ENCODE peak calls at places on chromosome 4, in nine cellular contexts. One of them, this sample, is unnamed. For H3K4me1, the result is how much of the 10 kb centered on the place peaks cover.

GRCh38 chr4:74189331-74190043 is 31.6 kb downstream of the MTHFD2L start:
- DNase-seq in OCI-LY7: peak
- DNase-seq in heart right ventricle: no peak
- DNase-seq in stomach: no peak
- DNase-seq in tibial nerve: no peak
- DNase-seq in adrenal gland: no peak
- DNase-seq in testis: no peak
- DNase-seq in breast epithelium: no peak
- DNase-seq in sigmoid colon: no peak
- DNase-seq in this sample: no peak

GRCh38 chr4:147480891-147481576 is at the start of gene EDNRA:
- DNase-seq in OCI-LY7: no peak
- DNase-seq in heart right ventricle: peak
- DNase-seq in stomach: no peak
- DNase-seq in tibial nerve: no peak
- DNase-seq in adrenal gland: no peak
- DNase-seq in testis: peak
- DNase-seq in breast epithelium: no peak
- DNase-seq in sigmoid colon: no peak
- DNase-seq in this sample: no peak

GRCh38 chr4:57102050-57102564 is 8.1 kb downstream of the IGFBP7 start:
- DNase-seq in OCI-LY7: no peak
- DNase-seq in heart right ventricle: peak
- DNase-seq in stomach: no peak
- DNase-seq in tibial nerve: peak
- DNase-seq in adrenal gland: peak
- DNase-seq in testis: peak
- DNase-seq in breast epithelium: peak
- DNase-seq in sigmoid colon: peak
- DNase-seq in this sample: no peak

GRCh38 chr4:42377497-42377896 is 19.8 kb upstream of the SHISA3 start:
- DNase-seq in OCI-LY7: no peak
- DNase-seq in heart right ventricle: no peak
- DNase-seq in stomach: no peak
- DNase-seq in tibial nerve: no peak
- DNase-seq in adrenal gland: no peak
- DNase-seq in testis: no peak
- DNase-seq in breast epithelium: no peak
- DNase-seq in sigmoid colon: no peak
- DNase-seq in this sample: no peak

GRCh38 chr4:158856852-158857251 is 88.0 kb downstream of the FNIP2 start:
- DNase-seq in OCI-LY7: peak
- DNase-seq in heart right ventricle: no peak
- DNase-seq in stomach: no peak
- DNase-seq in tibial nerve: no peak
- DNase-seq in adrenal gland: no peak
- DNase-seq in testis: no peak
- DNase-seq in breast epithelium: no peak
- DNase-seq in sigmoid colon: no peak
- DNase-seq in this sample: no peak

GRCh38 chr4:165379662-165380061 is 854 bp downstream of the CPE start:
- DNase-seq in OCI-LY7: no peak
- DNase-seq in heart right ventricle: peak
- DNase-seq in stomach: no peak
- DNase-seq in tibial nerve: no peak
- DNase-seq in adrenal gland: peak
- DNase-seq in testis: peak
- DNase-seq in breast epithelium: no peak
- DNase-seq in sigmoid colon: no peak
- DNase-seq in this sample: no peak

GRCh38 chr4:126697748-126698147 is 935.0 kb upstream of the INTU start:
- DNase-seq in OCI-LY7: no peak
- DNase-seq in heart right ventricle: no peak
- DNase-seq in stomach: no peak
- DNase-seq in tibial nerve: no peak
- DNase-seq in adrenal gland: no peak
- DNase-seq in testis: no peak
- DNase-seq in breast epithelium: no peak
- DNase-seq in sigmoid colon: no peak
- DNase-seq in this sample: no peak

GRCh38 chr4:98929341-98930267 is 671 bp upstream of the EIF4E start:
- DNase-seq in OCI-LY7: peak
- DNase-seq in heart right ventricle: peak
- DNase-seq in stomach: peak
- DNase-seq in tibial nerve: peak
- DNase-seq in adrenal gland: peak
- DNase-seq in testis: peak
- DNase-seq in breast epithelium: peak
- DNase-seq in sigmoid colon: peak
- DNase-seq in this sample: peak

GRCh38 chr4:82372874-82373815 is 646 bp downstream of the HNRNPD start:
- DNase-seq in OCI-LY7: peak
- DNase-seq in heart right ventricle: peak
- DNase-seq in stomach: peak
- DNase-seq in tibial nerve: peak
- DNase-seq in adrenal gland: peak
- DNase-seq in testis: peak
- DNase-seq in breast epithelium: peak
- DNase-seq in sigmoid colon: peak
- DNase-seq in this sample: peak

GRCh38 chr4:135917016-135917415 is 1615.3 kb downstream of the PCDH18 start:
- DNase-seq in OCI-LY7: no peak
- DNase-seq in heart right ventricle: no peak
- DNase-seq in stomach: no peak
- DNase-seq in tibial nerve: no peak
- DNase-seq in adrenal gland: no peak
- DNase-seq in testis: no peak
- DNase-seq in breast epithelium: no peak
- DNase-seq in sigmoid colon: no peak
- DNase-seq in this sample: no peak

GRCh38 chr4:141587897-141588296 is 48.5 kb upstream of the IL15 start:
- DNase-seq in OCI-LY7: no peak
- DNase-seq in heart right ventricle: no peak
- DNase-seq in stomach: no peak
- DNase-seq in tibial nerve: no peak
- DNase-seq in adrenal gland: no peak
- DNase-seq in testis: no peak
- DNase-seq in breast epithelium: no peak
- DNase-seq in sigmoid colon: no peak
- DNase-seq in this sample: no peak

GRCh38 chr4:22485751-22486150 is 30.1 kb downstream of the ADGRA3 start:
- DNase-seq in OCI-LY7: no peak
- DNase-seq in heart right ventricle: no peak
- DNase-seq in stomach: no peak
- DNase-seq in tibial nerve: no peak
- DNase-seq in adrenal gland: no peak
- DNase-seq in testis: no peak
- DNase-seq in breast epithelium: no peak
- DNase-seq in sigmoid colon: no peak
- DNase-seq in this sample: peak

GRCh38 chr4:15373363-15373762 is 54.5 kb upstream of the C1QTNF7 start:
- DNase-seq in OCI-LY7: no peak
- DNase-seq in heart right ventricle: no peak
- DNase-seq in stomach: no peak
- DNase-seq in tibial nerve: no peak
- DNase-seq in adrenal gland: no peak
- DNase-seq in testis: no peak
- DNase-seq in breast epithelium: no peak
- DNase-seq in sigmoid colon: no peak
- DNase-seq in this sample: no peak
- H3K4me1 ChIP-seq in OCI-LY7: under half
- H3K4me1 ChIP-seq in heart right ventricle: under half
- H3K4me1 ChIP-seq in stomach: under half
- H3K4me1 ChIP-seq in tibial nerve: under half
- H3K4me1 ChIP-seq in adrenal gland: under half
- H3K4me1 ChIP-seq in testis: under half
- H3K4me1 ChIP-seq in breast epithelium: under half
- H3K4me1 ChIP-seq in sigmoid colon: under half
- H3K4me1 ChIP-seq in this sample: under half

GRCh38 chr4:182238355-182238931 is 4.8 kb upstream of the TENM3 start:
- DNase-seq in OCI-LY7: no peak
- DNase-seq in heart right ventricle: no peak
- DNase-seq in stomach: no peak
- DNase-seq in tibial nerve: no peak
- DNase-seq in adrenal gland: peak
- DNase-seq in testis: no peak
- DNase-seq in breast epithelium: no peak
- DNase-seq in sigmoid colon: no peak
- DNase-seq in this sample: peak

GRCh38 chr4:182242793-182243192 is 409 bp upstream of the TENM3 start:
- DNase-seq in OCI-LY7: no peak
- DNase-seq in heart right ventricle: no peak
- DNase-seq in stomach: no peak
- DNase-seq in tibial nerve: no peak
- DNase-seq in adrenal gland: no peak
- DNase-seq in testis: no peak
- DNase-seq in breast epithelium: no peak
- DNase-seq in sigmoid colon: no peak
- DNase-seq in this sample: no peak

GRCh38 chr4:182236186-182236585 is 7.0 kb upstream of the TENM3 start:
- DNase-seq in OCI-LY7: no peak
- DNase-seq in heart right ventricle: no peak
- DNase-seq in stomach: no peak
- DNase-seq in tibial nerve: no peak
- DNase-seq in adrenal gland: no peak
- DNase-seq in testis: no peak
- DNase-seq in breast epithelium: no peak
- DNase-seq in sigmoid colon: no peak
- DNase-seq in this sample: no peak

GRCh38 chr4:182245041-182245440 is 1.8 kb downstream of the TENM3 start:
- DNase-seq in OCI-LY7: no peak
- DNase-seq in heart right ventricle: no peak
- DNase-seq in stomach: no peak
- DNase-seq in tibial nerve: no peak
- DNase-seq in adrenal gland: no peak
- DNase-seq in testis: no peak
- DNase-seq in breast epithelium: no peak
- DNase-seq in sigmoid colon: no peak
- DNase-seq in this sample: peak

DNA sequence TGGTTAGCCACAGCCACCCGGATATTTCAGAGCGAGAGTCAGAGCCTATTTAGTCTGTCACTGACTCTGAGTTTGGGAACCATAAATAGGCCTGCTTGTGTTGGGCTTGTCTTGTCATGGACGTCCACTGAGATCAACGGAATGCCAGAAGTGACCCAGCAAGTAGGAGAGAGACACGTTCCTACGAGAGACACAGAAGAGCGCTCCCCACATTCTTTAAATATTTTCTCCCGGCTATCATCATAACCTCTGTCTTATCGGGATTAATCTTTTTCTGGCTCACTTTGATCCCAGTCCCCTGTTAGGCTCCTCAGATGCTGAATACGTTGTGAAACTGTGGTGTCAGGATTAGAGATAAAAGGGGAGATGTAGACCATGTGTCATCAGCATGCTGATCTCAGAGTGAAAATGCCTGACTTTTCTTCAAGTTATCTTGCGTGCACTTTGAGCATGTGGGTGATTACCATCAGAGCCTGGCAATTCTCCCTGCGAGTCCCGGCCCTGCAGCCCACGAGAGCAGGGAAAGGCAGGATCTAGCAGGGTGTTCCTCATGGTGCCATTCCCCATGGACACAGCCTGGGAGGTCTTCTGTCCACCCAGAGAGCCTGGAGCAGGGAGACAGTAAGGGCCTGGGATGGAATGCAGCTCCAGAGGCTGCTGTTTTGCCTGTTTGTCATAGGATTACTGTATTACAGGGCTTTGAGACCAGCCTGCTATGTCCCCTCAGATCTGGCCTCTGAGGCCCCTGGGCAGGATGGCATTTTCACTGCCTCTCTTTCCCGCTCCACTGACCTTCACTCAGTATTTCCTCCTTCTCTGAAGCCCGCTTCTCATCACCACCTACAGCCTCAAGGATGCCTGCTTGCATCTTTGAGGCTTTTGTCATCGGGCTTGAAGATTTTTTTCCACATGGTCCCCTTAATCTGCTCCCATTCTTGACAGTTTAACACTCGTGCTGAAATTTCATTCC is 2.8 kb upstream of the TENM3 start:
- DNase-seq in OCI-LY7: no peak
- DNase-seq in heart right ventricle: no peak
- DNase-seq in stomach: no peak
- DNase-seq in tibial nerve: no peak
- DNase-seq in adrenal gland: peak
- DNase-seq in testis: no peak
- DNase-seq in breast epithelium: no peak
- DNase-seq in sigmoid colon: no peak
- DNase-seq in this sample: peak
- H3K27ac ChIP-seq in OCI-LY7: no peak
- H3K27ac ChIP-seq in heart right ventricle: no peak
- H3K27ac ChIP-seq in stomach: no peak
- H3K27ac ChIP-seq in tibial nerve: no peak
- H3K27ac ChIP-seq in adrenal gland: peak
- H3K27ac ChIP-seq in testis: no peak
- H3K27ac ChIP-seq in breast epithelium: no peak
- H3K27ac ChIP-seq in sigmoid colon: no peak
- H3K27ac ChIP-seq in this sample: no peak

GRCh38 chr4:153763404-153763803 is 3.6 kb upstream of the RNF175 start:
- DNase-seq in OCI-LY7: peak
- DNase-seq in heart right ventricle: no peak
- DNase-seq in stomach: no peak
- DNase-seq in tibial nerve: no peak
- DNase-seq in adrenal gland: no peak
- DNase-seq in testis: no peak
- DNase-seq in breast epithelium: no peak
- DNase-seq in sigmoid colon: no peak
- DNase-seq in this sample: peak
- TF ChIP-seq CTCF in OCI-LY7: peak
- TF ChIP-seq CTCF in heart right ventricle: no peak
- TF ChIP-seq CTCF in stomach: no peak
- TF ChIP-seq CTCF in tibial nerve: no peak
- TF ChIP-seq CTCF in adrenal gland: no peak
- TF ChIP-seq CTCF in testis: no peak
- TF ChIP-seq CTCF in breast epithelium: no peak
- TF ChIP-seq CTCF in sigmoid colon: no peak
- TF ChIP-seq CTCF in this sample: no peak

GRCh38 chr4:150355858-150356455 is 226.0 kb upstream of the MAB21L2 start:
- DNase-seq in OCI-LY7: no peak
- DNase-seq in heart right ventricle: no peak
- DNase-seq in stomach: no peak
- DNase-seq in tibial nerve: no peak
- DNase-seq in adrenal gland: no peak
- DNase-seq in testis: no peak
- DNase-seq in breast epithelium: no peak
- DNase-seq in sigmoid colon: no peak
- DNase-seq in this sample: no peak
- H3K4me1 ChIP-seq in OCI-LY7: under half
- H3K4me1 ChIP-seq in heart right ventricle: under half
- H3K4me1 ChIP-seq in stomach: under half
- H3K4me1 ChIP-seq in tibial nerve: under half
- H3K4me1 ChIP-seq in adrenal gland: under half
- H3K4me1 ChIP-seq in testis: under half
- H3K4me1 ChIP-seq in breast epithelium: under half
- H3K4me1 ChIP-seq in sigmoid colon: under half
- H3K4me1 ChIP-seq in this sample: under half